ENCODE peak calls at places on chromosome 19, in four cellular contexts. K, S, B and R are unnamed samples.

GRCh38 chr19:19381007-19381926 is 24.2 kb upstream of the GATAD2A start:
- DNase-seq in K (no peak), B (no peak), S (no peak), R (no peak)

GRCh38 chr19:7654401-7654800 is 14.4 kb upstream of the RETN start:
- DNase-seq in K (no peak), B (no peak), S (no peak), R (no peak)

GRCh38 chr19:46574533-46574932 is 26.6 kb upstream of the CALM3 start:
- DNase-seq in B (no peak), K (no peak), S (no peak), R (no peak)

GRCh38 chr19:3767050-3767449 is 4.6 kb downstream of the MRPL54 start:
- DNase-seq in K (no peak), S (no peak), B (no peak), R (no peak)

GRCh38 chr19:8017808-8018207 is 12.4 kb upstream of the ELAVL1 start:
- DNase-seq in S (no peak), B (no peak), K (no peak), R (peak; percentile 63)

GRCh38 chr19:3722443-3723109 is 14.4 kb downstream of the TJP3 start:
- DNase-seq in S (no peak), K (no peak), B (no peak), R (no peak)

GRCh38 chr19:20840371-20840770 is 64.3 kb downstream of the ZNF66 start:
- DNase-seq in B (no peak), K (no peak), S (no peak), R (no peak)

GRCh38 chr19:8307400-8307964 is 676 bp downstream of the CD320 start:
- DNase-seq in S (no peak), B (no peak), K (no peak), R (no peak)

GRCh38 chr19:2783781-2784145 is 690 bp upstream of the SGTA start:
- DNase-seq in K (no peak), B (no peak), S (no peak), R (no peak)

GRCh38 chr19:911197-912033 is 1.6 kb downstream of the R3HDM4 start:
- DNase-seq in S (no peak), K (no peak), B (no peak), R (no peak)

GRCh38 chr19:29381353-29382203 is 144.2 kb upstream of the VSTM2B start:
- DNase-seq in S (no peak), B (no peak), K (no peak), R (no peak)

GRCh38 chr19:51799998-51800848 is 5.3 kb downstream of the FPR3 start:
- DNase-seq in B (no peak), S (no peak), K (no peak), R (no peak)

GRCh38 chr19:23415561-23416191 is 20.4 kb upstream of the ZNF91 start:
- DNase-seq in K (no peak), B (no peak), S (peak; percentile 61), R (peak; percentile 64)

GRCh38 chr19:3285647-3286176 is 61.3 kb downstream of the CELF5 start:
- DNase-seq in S (peak; percentile 40), K (peak; percentile 30), B (no peak), R (no peak)

GRCh38 chr19:50381881-50382729 is 2.0 kb upstream of the POLD1 start:
- DNase-seq in B (no peak), K (no peak), S (no peak), R (no peak)

GRCh38 chr19:18153555-18154134 is 682 bp downstream of the PIK3R2 start:
- DNase-seq in B (no peak), S (no peak), K (no peak), R (no peak)

GRCh38 chr19:41430907-41431306 is 3.7 kb upstream of the B3GNT8 start:
- DNase-seq in S (no peak), K (no peak), B (no peak), R (no peak)

GRCh38 chr19:18290250-18291018 is 9.0 kb upstream of the JUND start:
- DNase-seq in K (peak; percentile 69), S (no peak), B (no peak), R (no peak)

GRCh38 chr19:7506385-7507328 is 9.2 kb upstream of the ZNF358 start:
- DNase-seq in S (peak; percentile 64), K (no peak), B (peak; percentile 59), R (peak; percentile 94)

GRCh38 chr19:28966737-28967401 is 246.1 kb downstream of the UQCRFS1 start:
- DNase-seq in B (no peak), K (no peak), S (no peak), R (no peak)

GRCh38 chr19:46133101-46133627 is 8.7 kb upstream of the IGFL3 start:
- DNase-seq in B (peak; percentile 71), K (no peak), S (peak; percentile 38), R (peak; percentile 59)

GRCh38 chr19:45049073-45049736 is 10.4 kb downstream of the CLASRP start:
- DNase-seq in S (no peak), K (no peak), B (peak; percentile 51), R (no peak)